ENCODE peak calls at places on chromosome 16, in nine cellular contexts. R is lower leg skin, A is pancreas, M is mucosa of descending colon, T is tibial artery, P is body of pancreas, N is suprapubic skin, H is astrocyte, B is cardiac muscle cell. Y is an unnamed sample.

GRCh38 chr16:30491744-30492308 is 19.3 kb downstream of the ITGAL start:
- DNase-seq in T (no peak), N (no peak), P (peak; percentile 42), A (no peak), R (no peak), H (peak; percentile 77), B (no peak), M (peak; percentile 25), Y (no peak)

GRCh38 chr16:56997931-56998330 is 8.6 kb downstream of the NLRC5 start:
- DNase-seq in B (no peak), P (no peak), N (no peak), T (no peak), H (no peak), R (peak; percentile 20), M (no peak), A (no peak), Y (no peak)

GRCh38 chr16:86836503-86837125 is 258.3 kb downstream of the FOXL1 start:
- DNase-seq in N (no peak), B (no peak), T (no peak), M (no peak), P (no peak), A (no peak), H (peak; percentile 94), R (no peak), Y (no peak)

GRCh38 chr16:59236804-59237463 is 502.8 kb upstream of the GOT2 start:
- DNase-seq in A (no peak), T (no peak), P (no peak), R (no peak), N (no peak), B (no peak), M (no peak), H (no peak), Y (no peak)

GRCh38 chr16:14667347-14668266 is 26.5 kb downstream of the PLA2G10 start:
- DNase-seq in M (peak; percentile 35), H (no peak), R (no peak), T (no peak), B (no peak), A (no peak), P (peak; percentile 17), N (no peak), Y (no peak)

GRCh38 chr16:72590179-72590937 is 418.4 kb upstream of the PMFBP1 start:
- DNase-seq in B (peak; percentile 3), R (no peak), A (no peak), M (no peak), P (no peak), N (no peak), T (no peak), H (peak; percentile 22), Y (no peak)

GRCh38 chr16:19105891-19106624 is 7.7 kb upstream of the ITPRIPL2 start:
- DNase-seq in N (no peak), T (no peak), M (no peak), R (peak; percentile 76), H (peak; percentile 36), A (no peak), B (no peak), P (no peak), Y (no peak)

GRCh38 chr16:80006175-80006895 is 405.8 kb upstream of the MAF start:
- DNase-seq in A (no peak), R (no peak), N (no peak), M (peak; percentile 16), T (no peak), B (no peak), P (no peak), H (peak; percentile 69), Y (no peak)

DNA sequence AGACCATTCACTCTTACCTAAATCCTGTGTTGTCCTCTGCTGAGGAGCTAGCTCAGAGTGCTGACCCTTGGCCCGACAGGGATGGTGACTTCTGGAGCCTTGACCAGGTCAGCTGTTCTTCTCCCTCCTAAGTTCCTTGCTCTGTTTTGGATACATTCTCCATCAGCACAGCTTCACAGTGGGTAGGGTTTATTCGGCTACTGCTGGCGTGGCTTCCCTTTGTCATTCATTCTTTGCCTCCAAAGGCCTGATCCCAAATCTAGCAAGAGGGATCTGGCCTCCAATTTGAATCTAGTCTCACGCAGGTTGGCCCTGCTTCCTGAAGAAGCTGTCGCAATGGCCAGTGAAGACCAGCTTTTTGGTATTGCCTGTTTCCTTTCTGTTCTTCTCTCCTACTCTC is 116.6 kb downstream of the SHISA9 start:
- DNase-seq in B (no peak), A (no peak), T (no peak), M (no peak), P (no peak), N (no peak), H (no peak), R (no peak), Y (no peak)
- TF ChIP-seq CTCF in B (no peak), A (no peak), T (no peak), M (no peak), P (no peak), N (no peak), H (no peak), R (no peak), Y (no peak)

GRCh38 chr16:50820225-50820624 is 78.3 kb downstream of the CYLD start:
- DNase-seq in H (no peak), N (no peak), T (no peak), A (no peak), M (no peak), B (no peak), R (peak; percentile 5), P (no peak), Y (no peak)

GRCh38 chr16:50822671-50823070 is 80.8 kb downstream of the CYLD start:
- DNase-seq in P (no peak), T (no peak), A (no peak), N (no peak), B (no peak), H (no peak), M (no peak), R (peak; percentile 23), Y (no peak)

GRCh38 chr16:50819706-50820105 is 77.8 kb downstream of the CYLD start:
- DNase-seq in H (no peak), T (no peak), B (no peak), R (peak; percentile 76), P (no peak), A (no peak), M (no peak), N (no peak), Y (no peak)

GRCh38 chr16:50818380-50818779 is 76.5 kb downstream of the CYLD start:
- DNase-seq in T (no peak), R (no peak), A (no peak), P (no peak), B (no peak), M (no peak), N (no peak), H (no peak), Y (no peak)

DNA sequence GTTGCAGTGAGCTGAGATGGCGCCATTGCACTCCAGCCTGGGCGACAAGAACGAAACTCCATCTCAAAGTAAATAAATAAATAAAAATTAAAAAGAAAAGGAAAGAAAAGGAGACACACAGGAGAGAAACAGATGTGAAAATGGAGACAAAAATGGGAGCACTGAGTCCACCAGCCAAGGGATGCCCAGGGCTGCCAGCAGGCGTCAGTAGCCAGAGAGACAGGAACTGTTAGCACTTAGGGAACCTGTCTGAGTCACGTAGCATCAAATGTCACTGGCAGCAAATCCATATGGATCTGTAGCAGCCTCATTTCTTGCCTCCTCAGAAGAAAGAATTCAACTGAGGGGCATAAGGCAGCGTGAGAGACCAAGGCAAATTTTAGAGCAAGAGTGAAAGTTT is 79.7 kb downstream of the CYLD start:
- DNase-seq in N (no peak), P (no peak), B (no peak), A (no peak), H (no peak), R (peak; percentile 49), T (no peak), M (no peak), Y (no peak)
- TF ChIP-seq CTCF in N (no peak), P (no peak), B (peak; percentile 14), A (no peak), H (no peak), R (no peak), T (no peak), M (no peak), Y (no peak)

GRCh38 chr16:64453643-64454042 is 668.2 kb downstream of the CDH11 start:
- DNase-seq in B (no peak), P (no peak), A (no peak), T (no peak), N (no peak), R (no peak), H (peak; percentile 24), M (no peak), Y (no peak)

GRCh38 chr16:64459821-64460220 is 662.0 kb downstream of the CDH11 start:
- DNase-seq in A (no peak), H (peak; percentile 73), P (peak; percentile 15), N (no peak), M (peak; percentile 8), B (no peak), T (no peak), R (no peak), Y (no peak)

GRCh38 chr16:64459402-64459801 is 662.5 kb downstream of the CDH11 start:
- DNase-seq in M (no peak), N (no peak), A (no peak), P (no peak), B (no peak), H (peak; percentile 52), R (no peak), T (no peak), Y (no peak)

GRCh38 chr16:64452446-64452845 is 669.4 kb downstream of the CDH11 start:
- DNase-seq in H (no peak), N (no peak), R (no peak), A (no peak), B (no peak), P (no peak), T (no peak), M (no peak), Y (no peak)

DNA sequence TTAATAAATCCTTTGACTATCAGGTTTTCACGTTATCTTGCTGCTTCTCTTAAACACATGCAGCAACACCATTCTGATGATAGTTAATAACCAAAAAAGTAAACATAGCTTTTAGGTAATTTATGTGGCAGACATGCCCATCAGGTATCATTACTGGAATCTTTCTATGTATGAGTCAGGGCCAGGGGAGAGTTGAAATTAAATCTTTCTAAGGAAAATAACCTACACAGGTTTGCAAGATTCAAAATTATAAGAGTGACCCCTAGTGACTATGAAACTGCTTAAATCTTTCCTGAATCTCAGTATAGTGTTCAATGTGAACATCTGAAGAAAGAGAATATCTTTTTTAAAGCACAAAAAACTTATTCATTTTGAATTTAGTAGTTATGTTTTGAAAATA is 666.6 kb downstream of the CDH11 start:
- DNase-seq in N (no peak), B (no peak), T (no peak), M (no peak), H (peak; percentile 29), P (no peak), A (no peak), R (no peak), Y (no peak)
- TF ChIP-seq CTCF in N (no peak), B (peak; percentile 42), T (peak; percentile 9), M (no peak), H (peak; percentile 11), P (peak; percentile 6), A (no peak), R (no peak), Y (no peak)

GRCh38 chr16:68698091-68698490 is 39.0 kb upstream of the CDH1 start:
- DNase-seq in N (no peak), A (no peak), T (no peak), M (no peak), P (no peak), R (no peak), B (no peak), H (no peak), Y (no peak)

GRCh38 chr16:68695575-68695974 is 41.5 kb upstream of the CDH1 start:
- DNase-seq in T (no peak), N (no peak), M (no peak), P (no peak), R (no peak), A (no peak), B (no peak), H (no peak), Y (no peak)

GRCh38 chr16:68700120-68700519 is 37.0 kb upstream of the CDH1 start:
- DNase-seq in P (no peak), H (peak; percentile 18), M (no peak), B (no peak), R (no peak), T (no peak), A (no peak), N (no peak), Y (no peak)

GRCh38 chr16:68696514-68696913 is 40.6 kb upstream of the CDH1 start:
- DNase-seq in H (no peak), M (peak; percentile 63), T (no peak), N (no peak), R (no peak), B (no peak), A (no peak), P (no peak), Y (no peak)
- TF ChIP-seq CTCF in H (no peak), M (no peak), T (no peak), N (no peak), R (no peak), B (no peak), A (no peak), P (no peak), Y (no peak)

Y was measured in omental fat pad.